ENCODE peak calls at places on chromosome 1, in nine cellular contexts. A, D, T, Z, H, R, K, L and P are unnamed samples.
A peak's percentile ranks its signal among the peaks of the same experiment; 100 is the strongest.

GRCh38 chr1:57156907-57157306 is 191.1 kb upstream of the C8B start:
- DNase-seq in K (no peak), A (no peak), R (no peak), T (no peak), H (no peak), L (no peak), Z (no peak), D (no peak), P (no peak)

GRCh38 chr1:211775208-211775607 is 55.4 kb downstream of the LPGAT1 start:
- DNase-seq in K (no peak), Z (no peak), A (no peak), T (no peak), R (no peak), D (no peak), H (no peak), L (no peak), P (no peak)

GRCh38 chr1:201826830-201827229 is 2.1 kb upstream of the IPO9 start:
- DNase-seq in A (no peak), L (no peak), H (no peak), K (no peak), R (no peak), Z (no peak), T (no peak), D (no peak), P (no peak)

GRCh38 chr1:167763525-167764220 is 41.9 kb downstream of the MPZL1 start:
- DNase-seq in R (no peak), L (no peak), A (no peak), H (no peak), T (no peak), D (peak; percentile 74), Z (peak; percentile 25), K (no peak), P (no peak)

GRCh38 chr1:63321061-63321787 is 1.1 kb upstream of the FOXD3 start:
- DNase-seq in H (no peak), Z (no peak), D (no peak), R (peak; percentile 23), A (no peak), T (no peak), L (no peak), K (no peak), P (no peak)

GRCh38 chr1:204751883-204752687 is 66.5 kb upstream of the LRRN2 start:
- DNase-seq in D (no peak), Z (no peak), R (no peak), H (no peak), A (no peak), T (no peak), K (peak; percentile 82), L (no peak), P (no peak)

GRCh38 chr1:188023206-188023605 is 1194.5 kb downstream of the PLA2G4A start:
- DNase-seq in L (no peak), A (no peak), Z (no peak), D (no peak), H (no peak), R (no peak), T (no peak), K (no peak), P (no peak)

GRCh38 chr1:21673277-21673780 is 4.2 kb upstream of the RAP1GAP start:
- DNase-seq in A (peak; percentile 66), D (no peak), R (no peak), T (no peak), K (no peak), L (no peak), Z (no peak), H (no peak), P (peak; percentile 53)

GRCh38 chr1:26733982-26734381 is 38.2 kb downstream of the ARID1A start:
- DNase-seq in D (no peak), K (no peak), R (no peak), L (no peak), H (no peak), A (no peak), T (no peak), Z (no peak), P (no peak)

GRCh38 chr1:29123871-29124365 is at the start of gene TMEM200B:
- DNase-seq in Z (no peak), K (no peak), R (peak; percentile 61), L (no peak), A (no peak), T (no peak), H (no peak), D (no peak), P (no peak)

GRCh38 chr1:91924146-91924545 is 25.1 kb upstream of the BRDT start:
- DNase-seq in T (no peak), L (no peak), A (no peak), H (no peak), D (no peak), K (no peak), Z (no peak), R (no peak), P (no peak)

GRCh38 chr1:118999348-119000071 is 11.4 kb upstream of the TBX15 start:
- DNase-seq in K (no peak), L (no peak), R (no peak), T (no peak), Z (no peak), H (no peak), D (no peak), A (no peak), P (no peak)

GRCh38 chr1:87226341-87226760 is 102.3 kb upstream of the LMO4 start:
- DNase-seq in Z (no peak), L (no peak), D (no peak), R (no peak), H (no peak), K (peak; percentile 59), A (peak; percentile 47), T (peak; percentile 23), P (no peak)

GRCh38 chr1:24385160-24385939 is 28.2 kb downstream of the STPG1 start:
- DNase-seq in D (no peak), L (no peak), K (no peak), H (no peak), T (peak; percentile 56), Z (no peak), A (no peak), R (peak; percentile 36), P (no peak)

GRCh38 chr1:152986578-152986977 is 2.7 kb downstream of the SPRR1A start:
- DNase-seq in K (no peak), D (no peak), A (no peak), Z (no peak), R (no peak), H (no peak), T (no peak), L (no peak), P (no peak)

GRCh38 chr1:101742513-101742912 is 254.2 kb downstream of the OLFM3 start:
- DNase-seq in H (no peak), T (no peak), A (no peak), D (no peak), Z (no peak), L (no peak), K (no peak), R (no peak), P (no peak)

GRCh38 chr1:111499026-111499790 is 4.2 kb downstream of the ADORA3 start:
- DNase-seq in H (no peak), A (no peak), D (no peak), Z (no peak), R (no peak), T (no peak), K (no peak), L (no peak), P (no peak)

GRCh38 chr1:92882817-92883216 is 51.0 kb downstream of the RPL5 start:
- DNase-seq in D (no peak), T (no peak), R (peak; percentile 17), A (no peak), K (peak; percentile 31), L (no peak), H (no peak), Z (no peak), P (no peak)

GRCh38 chr1:229224308-229224707 is 46.6 kb upstream of the RAB4A start:
- DNase-seq in L (no peak), R (peak; percentile 81), A (no peak), T (no peak), D (no peak), Z (no peak), H (no peak), K (no peak), P (no peak)